ENCODE peak calls at places on chromosomes 6 and 20, in seven cellular contexts. G is IMR-90, R is DND-41, Q is endodermal cell, T is SK-N-SH, H is mammary epithelial cell, N is endothelial cell of umbilical vein. A is an unnamed sample.

GRCh38 chr6:106056738-106057390 is 29.3 kb upstream of the PRDM1 start:
- DNase-seq in R (no peak), Q (no peak), T (no peak), H (no peak), G (no peak), N (no peak), A (peak; percentile 68)

GRCh38 chr20:62699296-62699695 is 9.3 kb upstream of the NTSR1 start:
- DNase-seq in T (no peak), H (no peak), Q (no peak), G (no peak), N (no peak), R (no peak), A (no peak)

GRCh38 chr20:6887966-6888365 is 120.5 kb downstream of the BMP2 start:
- DNase-seq in R (no peak), T (no peak), N (no peak), G (no peak), Q (no peak), H (no peak), A (no peak)

GRCh38 chr20:41387433-41387832 is 20.8 kb upstream of the EMILIN3 start:
- DNase-seq in H (no peak), G (no peak), Q (peak; percentile 74), T (peak; percentile 58), R (no peak), N (no peak), A (no peak)

GRCh38 chr6:73121421-73121993 is 103.8 kb downstream of the KHDC1L start:
- DNase-seq in Q (no peak), N (peak; percentile 6), G (peak; percentile 60), H (peak; percentile 91), T (no peak), R (no peak), A (no peak)

GRCh38 chr6:143397229-143398222 is 53.0 kb downstream of the ADAT2 start:
- DNase-seq in G (peak; percentile 46), N (peak; percentile 49), Q (peak; percentile 90), H (peak; percentile 100), R (no peak), T (no peak), A (peak; percentile 69)

GRCh38 chr20:34713194-34713943 is 9.2 kb downstream of the TP53INP2 start:
- DNase-seq in Q (no peak), T (peak; percentile 71), G (peak; percentile 100), R (no peak), H (peak; percentile 94), N (peak; percentile 99), A (no peak)

GRCh38 chr6:83480470-83480869 is 31.9 kb upstream of the PRSS35 start:
- DNase-seq in N (no peak), T (no peak), H (peak; percentile 57), R (no peak), Q (no peak), G (no peak), A (no peak)

GRCh38 chr20:23189854-23190253 is 103.7 kb upstream of the CD93 start:
- DNase-seq in R (no peak), G (no peak), T (no peak), H (no peak), Q (no peak), N (no peak), A (no peak)

GRCh38 chr20:23397961-23398360 is 23.3 kb downstream of the NAPB start:
- DNase-seq in G (peak; percentile 69), T (no peak), Q (no peak), H (no peak), N (peak; percentile 88), R (no peak), A (no peak)

GRCh38 chr6:87721311-87721710 is 19.3 kb upstream of the AKIRIN2 start:
- DNase-seq in H (no peak), N (no peak), G (no peak), Q (no peak), R (no peak), T (no peak), A (no peak)

GRCh38 chr20:1669304-1669703 is 11.7 kb upstream of the SIRPG start:
- DNase-seq in N (no peak), Q (no peak), R (no peak), G (no peak), T (no peak), H (no peak), A (no peak)

GRCh38 chr6:111581957-111582356 is 23.7 kb downstream of the TRAF3IP2 start:
- DNase-seq in G (no peak), Q (no peak), N (no peak), T (no peak), H (no peak), R (no peak), A (no peak)

GRCh38 chr6:169162968-169163903 is 90.4 kb downstream of the THBS2 start:
- DNase-seq in R (no peak), H (peak; percentile 95), N (peak; percentile 53), T (peak; percentile 22), Q (no peak), G (peak; percentile 99), A (no peak)

GRCh38 chr6:139010674-139011073 is 17.9 kb upstream of the ABRACL start:
- DNase-seq in N (no peak), H (no peak), Q (peak; percentile 77), T (no peak), G (no peak), R (no peak), A (no peak)

GRCh38 chr20:1499528-1500420 is 8.6 kb upstream of the SIRPB2 start:
- DNase-seq in H (peak; percentile 89), N (no peak), R (no peak), Q (no peak), G (no peak), T (no peak), A (no peak)

GRCh38 chr6:112223070-112223861 is 31.1 kb downstream of the LAMA4 start:
- DNase-seq in Q (no peak), G (peak; percentile 92), N (no peak), H (no peak), R (no peak), T (no peak), A (no peak)

GRCh38 chr6:156976144-156977088 is 199.2 kb downstream of the ARID1B start:
- DNase-seq in Q (peak; percentile 48), H (peak; percentile 16), T (no peak), N (no peak), R (no peak), G (no peak), A (no peak)

GRCh38 chr6:42988486-42989020 is 4.2 kb downstream of the PPP2R5D start:
- DNase-seq in Q (no peak), R (no peak), T (no peak), N (peak; percentile 68), G (peak; percentile 36), H (no peak), A (no peak)

DNA sequence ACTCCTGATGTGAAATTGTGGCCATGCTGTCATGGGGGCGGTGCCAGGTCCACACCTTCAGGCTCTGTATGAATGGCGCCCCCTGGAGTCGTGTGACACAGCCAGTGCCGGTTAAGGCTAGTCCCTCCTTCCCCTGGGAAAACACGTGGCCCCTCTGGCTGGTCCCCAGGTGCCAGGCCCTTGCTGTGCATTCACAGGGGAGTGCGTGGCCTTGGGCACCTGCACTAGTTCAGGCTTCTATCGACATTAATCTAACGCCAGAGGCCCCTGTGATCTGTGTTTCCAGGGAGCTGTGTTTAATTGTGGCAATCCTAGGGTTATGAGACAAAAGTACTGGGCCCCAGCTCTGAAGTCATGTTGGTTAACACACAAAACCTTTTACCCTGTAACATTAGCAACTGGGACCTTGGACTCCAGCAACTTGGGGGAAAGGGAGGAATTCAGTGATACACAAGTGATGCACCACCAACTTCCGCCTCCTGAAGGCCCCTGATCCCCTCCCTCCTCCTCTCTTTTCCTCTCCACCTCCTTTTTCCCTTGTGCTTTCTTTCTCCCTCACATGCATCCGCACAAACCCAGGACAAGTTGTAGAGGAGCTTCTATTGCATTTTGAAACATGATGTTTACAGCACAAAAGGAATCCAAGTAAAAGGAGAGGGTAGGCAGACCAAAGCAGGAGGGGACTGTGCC is 74.0 kb downstream of the SSR1 start:
- DNase-seq in R (peak; percentile 78), T (peak; percentile 79), G (peak; percentile 67), N (peak; percentile 66), H (peak; percentile 58), Q (peak; percentile 96), A (peak; percentile 94)
- H3K9ac ChIP-seq in R (no peak overlapping the region), T (no peak overlapping the region), G (no peak overlapping the region), N (no peak overlapping the region), H (no peak overlapping the region), Q (no peak overlapping the region), A (peak overlapping the region; percentile 20)

GRCh38 chr20:44747166-44748004 is 1.7 kb downstream of the KCNK15 start:
- DNase-seq in Q (peak; percentile 97), R (peak; percentile 68), G (peak; percentile 53), T (peak; percentile 86), H (peak; percentile 87), N (peak; percentile 63), A (peak; percentile 84)
- H3K9ac ChIP-seq in Q (no peak overlapping the region), R (no peak overlapping the region), G (no peak overlapping the region), T (no peak overlapping the region), H (no peak overlapping the region), N (no peak overlapping the region), A (no peak overlapping the region)

GRCh38 chr6:33007831-33008395 is 1.5 kb downstream of the HLA-DOA start:
- DNase-seq in T (no peak), H (no peak), G (no peak), Q (no peak), R (no peak), N (no peak), A (no peak)

GRCh38 chr6:33013608-33014007 is 4.2 kb upstream of the HLA-DOA start:
- DNase-seq in H (no peak), R (no peak), T (no peak), G (no peak), Q (no peak), N (no peak), A (no peak)

GRCh38 chr6:33010356-33010755 is 965 bp upstream of the HLA-DOA start:
- DNase-seq in T (no peak), Q (no peak), G (no peak), H (no peak), R (no peak), N (no peak), A (no peak)

GRCh38 chr6:33004940-33005339 is 4.5 kb downstream of the HLA-DOA start:
- DNase-seq in N (no peak), G (no peak), H (no peak), Q (no peak), R (no peak), T (no peak), A (no peak)

GRCh38 chr6:33008944-33009861 is at the start of gene HLA-DOA:
- DNase-seq in R (peak; percentile 12), Q (peak; percentile 94), T (peak; percentile 47), H (no peak), N (peak; percentile 30), G (peak; percentile 5), A (no peak)
- H3K9ac ChIP-seq in R (no peak within 1 kb of the TSS), Q (no peak within 1 kb of the TSS), T (no peak within 1 kb of the TSS), H (no peak within 1 kb of the TSS), N (no peak within 1 kb of the TSS), G (no peak within 1 kb of the TSS), A (peak within 1 kb of the TSS; percentile 6)

GRCh38 chr6:32116674-32117073 is 7.5 kb upstream of the TNXB start:
- DNase-seq in H (no peak), N (no peak), Q (peak; percentile 76), R (peak; percentile 45), T (peak; percentile 64), G (no peak), A (no peak)

GRCh38 chr6:32114853-32115252 is 5.7 kb upstream of the TNXB start:
- DNase-seq in N (no peak), H (no peak), T (no peak), Q (no peak), R (no peak), G (peak; percentile 73), A (no peak)

GRCh38 chr6:32117461-32117860 is 8.3 kb upstream of the TNXB start:
- DNase-seq in R (no peak), H (no peak), Q (peak; percentile 67), N (no peak), T (no peak), G (no peak), A (no peak)

GRCh38 chr6:32113386-32114352 is 4.5 kb upstream of the TNXB start:
- DNase-seq in R (no peak), Q (peak; percentile 83), H (no peak), N (no peak), G (peak; percentile 94), T (peak; percentile 53), A (peak; percentile 65)

GRCh38 chr6:32115623-32116022 is 6.5 kb upstream of the TNXB start:
- DNase-seq in Q (no peak), G (no peak), H (no peak), T (no peak), N (no peak), R (no peak), A (no peak)
- H3K9ac ChIP-seq in Q (no peak overlapping the region), G (no peak overlapping the region), H (no peak overlapping the region), T (no peak overlapping the region), N (no peak overlapping the region), R (no peak overlapping the region), A (no peak overlapping the region)